ENCODE peak calls at places on chromosomes 16 and 17, in seven cellular contexts. H, M, S, X, F, U and E are unnamed samples.

GRCh38 chr17:69525920-69526841 is 111.7 kb downstream of the MAP2K6 start:
- DNase-seq in X (peak; percentile 81), H (peak; percentile 45), U (peak; percentile 73), S (peak; percentile 53), F (peak; percentile 16), M (peak; percentile 79), E (peak; percentile 32)

GRCh38 chr17:8935194-8935593 is 30.3 kb downstream of the PIK3R5 start:
- DNase-seq in X (no peak), F (no peak), H (peak; percentile 58), M (peak; percentile 18), U (peak; percentile 60), S (no peak), E (no peak)

GRCh38 chr16:88502371-88502770 is 49.3 kb downstream of the ZFPM1 start:
- DNase-seq in M (no peak), H (no peak), F (no peak), S (no peak), X (no peak), U (no peak), E (no peak)

GRCh38 chr17:1030684-1031557 is 34.0 kb downstream of the TIMM22 start:
- DNase-seq in U (peak; percentile 12), H (no peak), M (no peak), X (no peak), F (peak; percentile 32), S (peak; percentile 32), E (no peak)

GRCh38 chr16:69166221-69166833 is 20.6 kb upstream of the SNTB2 start:
- DNase-seq in U (peak; percentile 80), H (peak; percentile 72), M (peak; percentile 33), X (no peak), F (no peak), S (no peak), E (peak; percentile 38)

GRCh38 chr16:29675811-29676643 is 3.0 kb upstream of the QPRT start:
- DNase-seq in M (peak; percentile 53), S (no peak), X (no peak), U (peak; percentile 38), H (peak; percentile 45), F (peak; percentile 44), E (no peak)

GRCh38 chr17:83155128-83156081 is 76.0 kb downstream of the METRNL start:
- DNase-seq in M (peak; percentile 61), U (peak; percentile 90), S (no peak), F (no peak), H (peak; percentile 21), X (no peak), E (no peak)

GRCh38 chr17:5418858-5419355 is 555 bp downstream of the NUP88 start:
- DNase-seq in S (peak; percentile 80), X (peak; percentile 86), U (peak; percentile 45), M (peak; percentile 27), H (peak; percentile 81), F (peak; percentile 12), E (peak; percentile 72)

GRCh38 chr17:62625870-62626200 is 1.6 kb upstream of the MRC2 start:
- DNase-seq in F (no peak), S (no peak), H (peak; percentile 24), X (no peak), M (peak; percentile 58), U (no peak), E (no peak)

GRCh38 chr17:21198411-21198810 is 15.6 kb downstream of the TMEM11 start:
- DNase-seq in S (no peak), H (no peak), U (no peak), X (no peak), M (no peak), F (no peak), E (no peak)

GRCh38 chr16:62516001-62516400 is 479.8 kb upstream of the CDH8 start:
- DNase-seq in X (no peak), M (no peak), U (no peak), F (no peak), H (no peak), S (no peak), E (no peak)

GRCh38 chr17:74601944-74602572 is 10.0 kb upstream of the CD300LD start:
- DNase-seq in M (peak; percentile 70), H (peak; percentile 69), U (peak; percentile 64), S (no peak), X (peak; percentile 61), F (peak; percentile 55), E (peak; percentile 64)

GRCh38 chr17:29107933-29108805 is 65.2 kb downstream of the PIPOX start:
- DNase-seq in F (peak; percentile 68), S (no peak), H (no peak), U (no peak), M (no peak), X (no peak), E (no peak)

GRCh38 chr17:50177983-50178834 is 12.4 kb downstream of the SGCA start:
- DNase-seq in X (peak; percentile 86), U (peak; percentile 98), F (peak; percentile 86), S (peak; percentile 95), M (peak; percentile 92), H (peak; percentile 80), E (peak; percentile 76)

GRCh38 chr16:1125471-1125870 is 27.4 kb upstream of the CACNA1H start:
- DNase-seq in U (peak; percentile 28), H (no peak), M (peak; percentile 47), X (no peak), S (no peak), F (peak; percentile 89), E (no peak)

GRCh38 chr16:83727018-83727417 is 80.8 kb upstream of the HSBP1 start:
- DNase-seq in X (no peak), S (no peak), F (no peak), H (no peak), M (peak; percentile 14), U (peak; percentile 12), E (no peak)

DNA sequence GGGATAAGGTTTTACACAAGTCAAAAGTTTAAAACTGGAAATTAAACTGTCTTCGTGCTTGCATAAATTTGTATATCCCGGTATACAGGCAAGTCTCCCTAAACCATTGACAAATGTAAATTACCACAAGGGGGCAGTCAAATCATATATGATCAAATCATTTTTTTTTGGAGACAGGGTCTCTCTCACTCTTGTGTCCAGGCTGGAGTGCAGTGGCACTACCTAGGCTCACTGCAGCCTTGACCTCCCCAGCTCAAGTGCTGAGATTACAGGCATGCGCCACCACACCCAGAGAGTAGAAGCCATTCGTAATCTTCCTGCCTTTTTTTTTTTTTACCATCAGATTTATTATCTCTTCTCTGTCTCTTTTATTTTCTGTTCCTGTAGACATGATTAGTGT is 18.5 kb downstream of the TOP2A start:
- DNase-seq in F (no peak), M (peak; percentile 77), X (no peak), U (peak; percentile 73), S (no peak), H (no peak), E (peak; percentile 21)
- TF ChIP-seq CTCF in F (peak; percentile 59), M (peak; percentile 55), X (peak; percentile 48), U (peak; percentile 48), S (peak; percentile 41), H (peak; percentile 15), E (peak; percentile 14)

DNA sequence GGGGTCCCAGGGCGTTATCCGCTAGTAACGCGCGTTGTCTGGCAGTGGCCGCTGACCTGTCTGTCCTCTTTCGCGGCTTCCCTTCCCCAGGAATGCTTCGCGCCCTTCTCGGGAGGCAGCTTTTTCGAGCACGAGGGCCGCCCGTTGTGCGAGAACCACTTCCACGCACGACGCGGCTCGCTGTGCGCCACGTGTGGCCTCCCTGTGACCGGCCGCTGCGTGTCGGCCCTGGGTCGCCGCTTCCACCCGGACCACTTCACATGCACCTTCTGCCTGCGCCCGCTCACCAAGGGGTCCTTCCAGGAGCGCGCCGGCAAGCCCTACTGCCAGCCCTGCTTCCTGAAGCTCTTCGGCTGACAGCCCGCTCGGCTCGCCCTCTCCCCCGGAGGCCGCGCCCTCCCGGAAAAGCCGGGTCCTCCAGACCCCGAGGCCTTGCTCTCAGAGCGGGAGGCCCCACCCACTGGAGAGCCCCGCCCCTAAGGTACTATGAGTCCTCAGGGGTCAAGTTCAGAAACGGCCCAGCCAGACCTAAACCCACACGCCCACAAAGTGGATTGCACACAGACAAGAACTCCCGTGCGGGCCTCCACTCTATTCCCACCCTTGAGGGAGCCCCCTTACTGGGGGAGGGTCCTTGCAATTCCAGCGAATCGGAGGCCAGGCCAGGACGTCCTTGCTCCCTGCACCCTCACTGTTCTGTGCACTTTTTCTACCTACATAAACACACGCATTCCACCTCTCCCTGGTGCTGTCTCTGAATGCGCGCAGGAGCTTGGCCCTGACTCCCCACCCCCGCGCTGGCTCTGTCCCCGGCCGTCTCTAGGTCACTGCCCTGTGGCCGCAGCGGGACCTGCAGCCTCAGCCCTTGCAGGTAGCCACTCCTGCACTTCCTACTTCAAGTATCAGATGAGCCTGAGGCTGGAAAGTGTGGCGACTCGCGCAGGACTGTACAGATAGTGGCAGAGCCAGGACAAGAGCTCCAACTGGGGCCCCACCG is 5.4 kb upstream of the SLC5A2 start:
- DNase-seq in S (peak; percentile 96), U (no peak), F (no peak), X (peak; percentile 90), H (peak; percentile 71), M (no peak), E (peak; percentile 77)
- TF ChIP-seq CTCF in S (peak; percentile 75), U (no peak), F (no peak), X (no peak), H (no peak), M (no peak), E (no peak)

DNA sequence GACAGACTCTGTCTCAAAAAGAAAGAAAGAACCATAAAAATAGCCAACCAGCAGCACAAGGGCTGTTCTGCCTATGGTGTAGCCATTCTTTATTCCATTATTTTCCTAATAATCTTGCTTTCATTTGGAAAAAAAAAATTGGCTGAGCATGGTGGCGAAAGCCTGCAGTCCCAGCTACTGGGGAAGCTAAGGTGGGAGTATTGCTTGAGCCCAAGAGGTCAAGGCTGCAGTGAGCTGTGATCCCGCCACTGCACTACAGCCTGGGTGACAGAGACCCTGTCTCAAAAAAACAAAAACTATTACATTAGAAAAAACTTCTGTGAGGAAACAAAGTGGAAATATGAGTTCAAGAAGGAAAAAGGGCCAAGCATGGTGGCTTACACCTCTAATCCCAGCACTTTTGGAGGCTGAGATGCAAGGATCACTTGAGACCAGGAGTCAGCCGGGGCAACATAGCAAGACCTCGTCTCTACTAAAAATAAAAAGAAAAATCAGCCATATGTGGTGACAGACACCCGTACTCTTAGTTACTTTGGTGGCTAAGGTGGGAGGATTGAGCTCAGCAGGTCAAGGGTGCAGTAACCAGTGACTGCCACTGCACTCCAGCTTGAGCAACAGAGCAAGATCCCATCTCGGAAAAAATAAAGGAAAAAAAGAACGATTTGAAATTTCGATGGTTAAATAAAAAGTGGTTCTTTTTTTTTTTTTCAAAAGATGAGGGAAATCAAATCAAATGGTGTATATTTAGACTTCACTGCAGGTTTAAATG is 2.5 kb downstream of the DCAKD start:
- DNase-seq in M (no peak), F (no peak), H (no peak), U (no peak), S (no peak), X (no peak), E (no peak)
- TF ChIP-seq CTCF in M (peak; percentile 26), F (peak; percentile 51), H (peak; percentile 5), U (peak; percentile 19), S (peak; percentile 2), X (no peak), E (peak; percentile 11)

DNA sequence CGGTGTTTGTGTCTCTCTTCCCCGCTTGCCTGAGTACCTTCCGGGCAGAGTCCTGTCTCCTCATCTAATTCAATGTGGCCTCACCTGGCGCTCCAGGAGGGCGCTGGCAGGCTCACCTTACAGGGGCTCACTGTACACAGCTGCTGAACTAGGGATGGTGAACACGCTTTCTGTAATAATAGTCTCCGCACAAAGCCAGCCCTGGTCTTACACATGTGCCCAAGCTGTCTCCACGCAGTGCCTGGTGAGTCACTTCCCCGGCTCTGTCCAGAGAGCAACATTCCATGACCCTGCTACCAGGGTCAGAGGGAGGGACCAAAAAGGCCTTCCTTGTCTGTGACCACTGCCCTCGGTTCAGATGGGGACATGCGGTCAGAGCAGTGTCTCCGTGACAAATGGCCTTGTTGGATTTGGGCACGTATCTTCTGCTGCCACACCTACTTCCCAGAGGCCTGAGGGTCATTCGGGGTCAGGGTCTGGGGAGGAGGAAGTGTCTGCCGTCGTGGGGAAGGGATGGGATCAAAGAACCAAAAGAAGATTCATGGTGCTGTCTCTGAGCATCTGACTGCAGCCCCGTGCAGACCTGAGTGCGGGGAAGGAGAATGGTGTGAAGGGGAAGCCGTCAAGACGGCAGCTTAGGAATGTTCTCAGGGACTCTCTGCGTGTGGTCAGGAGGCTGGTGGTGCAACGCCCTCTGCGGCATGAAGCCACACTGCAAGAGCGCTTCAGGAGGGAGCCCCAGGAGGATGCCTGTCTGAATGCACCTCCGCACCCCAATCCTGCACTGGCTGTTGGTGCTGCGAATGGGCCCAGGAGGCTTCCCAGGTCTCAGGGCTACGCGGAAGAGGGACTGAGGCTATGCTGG is 68.8 kb downstream of the IL21R start:
- DNase-seq in U (peak; percentile 88), M (peak; percentile 67), H (no peak), F (no peak), S (no peak), X (no peak), E (no peak)
- TF ChIP-seq CTCF in U (no peak), M (no peak), H (no peak), F (no peak), S (no peak), X (no peak), E (no peak)